ENCODE peak calls at places on chromosomes 1 and 21, in five cellular contexts. One of them, this sample, is unnamed.

GRCh38 chr1:45009956-45010854 is 919 bp downstream of the HECTD3 start:
- DNase-seq in sigmoid colon: no peak
- DNase-seq in GM12891: no peak
- DNase-seq in GM12892: no peak
- DNase-seq in transverse colon: peak; percentile 82
- DNase-seq in this sample: peak; percentile 70

GRCh38 chr1:42177551-42177981 is 13.0 kb upstream of the GUCA2A start:
- DNase-seq in transverse colon: no peak
- DNase-seq in sigmoid colon: no peak
- DNase-seq in GM12892: no peak
- DNase-seq in GM12891: no peak
- DNase-seq in this sample: no peak

GRCh38 chr1:54768093-54768492 is 3.8 kb upstream of the PARS2 start:
- DNase-seq in GM12892: no peak
- DNase-seq in sigmoid colon: no peak
- DNase-seq in GM12891: no peak
- DNase-seq in transverse colon: peak; percentile 28
- DNase-seq in this sample: peak; percentile 29

GRCh38 chr1:6131561-6131960 is 48.6 kb downstream of the CHD5 start:
- DNase-seq in GM12892: no peak
- DNase-seq in transverse colon: no peak
- DNase-seq in sigmoid colon: peak; percentile 38
- DNase-seq in GM12891: no peak
- DNase-seq in this sample: no peak

GRCh38 chr1:35177237-35177786 is 15.6 kb downstream of the SFPQ start:
- DNase-seq in GM12891: no peak
- DNase-seq in GM12892: no peak
- DNase-seq in sigmoid colon: no peak
- DNase-seq in transverse colon: no peak
- DNase-seq in this sample: no peak

GRCh38 chr1:52059326-52059725 is 3.2 kb downstream of the BTF3L4 start:
- DNase-seq in GM12891: no peak
- DNase-seq in sigmoid colon: no peak
- DNase-seq in transverse colon: no peak
- DNase-seq in GM12892: no peak
- DNase-seq in this sample: no peak

GRCh38 chr1:182185822-182186756 is 124.6 kb upstream of the ZNF648 start:
- DNase-seq in GM12891: no peak
- DNase-seq in transverse colon: no peak
- DNase-seq in sigmoid colon: no peak
- DNase-seq in GM12892: no peak
- DNase-seq in this sample: no peak

GRCh38 chr21:45149021-45149420 is 74.6 kb downstream of the ADARB1 start:
- DNase-seq in GM12892: no peak
- DNase-seq in GM12891: no peak
- DNase-seq in sigmoid colon: peak; percentile 55
- DNase-seq in transverse colon: no peak
- DNase-seq in this sample: no peak

GRCh38 chr1:88609051-88609450 is 75.0 kb upstream of the PKN2 start:
- DNase-seq in GM12892: no peak
- DNase-seq in GM12891: no peak
- DNase-seq in transverse colon: no peak
- DNase-seq in sigmoid colon: no peak
- DNase-seq in this sample: no peak

GRCh38 chr1:111624382-111624781 is 4.8 kb downstream of the RAP1A start:
- DNase-seq in GM12891: no peak
- DNase-seq in transverse colon: no peak
- DNase-seq in sigmoid colon: no peak
- DNase-seq in GM12892: no peak
- DNase-seq in this sample: no peak

GRCh38 chr1:177255411-177255810 is 84.7 kb downstream of the BRINP2 start:
- DNase-seq in GM12891: no peak
- DNase-seq in sigmoid colon: no peak
- DNase-seq in transverse colon: no peak
- DNase-seq in GM12892: no peak
- DNase-seq in this sample: no peak

GRCh38 chr1:211589782-211590721 is 11.1 kb upstream of the SLC30A1 start:
- DNase-seq in GM12892: no peak
- DNase-seq in transverse colon: no peak
- DNase-seq in GM12891: no peak
- DNase-seq in sigmoid colon: peak; percentile 88
- DNase-seq in this sample: peak; percentile 47

GRCh38 chr21:34276711-34277425 is 86.9 kb upstream of the KCNE2 start:
- DNase-seq in GM12892: peak; percentile 6
- DNase-seq in GM12891: no peak
- DNase-seq in sigmoid colon: no peak
- DNase-seq in transverse colon: no peak
- DNase-seq in this sample: no peak

GRCh38 chr1:233020441-233020840 is 70.0 kb downstream of the NTPCR start:
- DNase-seq in GM12891: no peak
- DNase-seq in transverse colon: no peak
- DNase-seq in GM12892: no peak
- DNase-seq in sigmoid colon: no peak
- DNase-seq in this sample: no peak

GRCh38 chr1:212040629-212041028 is 5.1 kb downstream of the DTL start:
- DNase-seq in GM12891: no peak
- DNase-seq in transverse colon: no peak
- DNase-seq in sigmoid colon: no peak
- DNase-seq in GM12892: no peak
- DNase-seq in this sample: no peak

GRCh38 chr1:98086796-98087195 is 166.0 kb upstream of the DPYD start:
- DNase-seq in sigmoid colon: no peak
- DNase-seq in GM12891: no peak
- DNase-seq in transverse colon: no peak
- DNase-seq in GM12892: no peak
- DNase-seq in this sample: no peak

GRCh38 chr1:236064674-236065508 is at the start of gene NID1:
- DNase-seq in GM12891: peak; percentile 56
- DNase-seq in sigmoid colon: peak; percentile 98
- DNase-seq in transverse colon: peak; percentile 76
- DNase-seq in GM12892: peak; percentile 45
- DNase-seq in this sample: peak; percentile 69

GRCh38 chr1:150836129-150836773 is 28.2 kb upstream of the CTSK start:
- DNase-seq in transverse colon: no peak
- DNase-seq in sigmoid colon: no peak
- DNase-seq in GM12892: no peak
- DNase-seq in GM12891: no peak
- DNase-seq in this sample: no peak

GRCh38 chr1:98327151-98327918 is 334.2 kb upstream of the SNX7 start:
- DNase-seq in GM12891: no peak
- DNase-seq in transverse colon: no peak
- DNase-seq in sigmoid colon: no peak
- DNase-seq in GM12892: no peak
- DNase-seq in this sample: no peak

GRCh38 chr1:172266528-172267174 is 153.8 kb upstream of the C1orf105 start:
- DNase-seq in sigmoid colon: no peak
- DNase-seq in transverse colon: no peak
- DNase-seq in GM12892: no peak
- DNase-seq in GM12891: no peak
- DNase-seq in this sample: no peak

GRCh38 chr1:2124446-2125198 is 70.0 kb downstream of the FAAP20 start:
- DNase-seq in transverse colon: no peak
- DNase-seq in GM12892: no peak
- DNase-seq in sigmoid colon: no peak
- DNase-seq in GM12891: no peak
- DNase-seq in this sample: no peak

GRCh38 chr21:31668651-31669491 is 9.4 kb downstream of the SOD1 start:
- DNase-seq in sigmoid colon: no peak
- DNase-seq in transverse colon: no peak
- DNase-seq in GM12892: no peak
- DNase-seq in GM12891: no peak
- DNase-seq in this sample: no peak

GRCh38 chr1:205812878-205813754 is at the start of gene SLC41A1:
- DNase-seq in sigmoid colon: peak; percentile 98
- DNase-seq in transverse colon: peak; percentile 94
- DNase-seq in GM12892: peak; percentile 91
- DNase-seq in GM12891: peak; percentile 75
- DNase-seq in this sample: peak; percentile 95

DNA sequence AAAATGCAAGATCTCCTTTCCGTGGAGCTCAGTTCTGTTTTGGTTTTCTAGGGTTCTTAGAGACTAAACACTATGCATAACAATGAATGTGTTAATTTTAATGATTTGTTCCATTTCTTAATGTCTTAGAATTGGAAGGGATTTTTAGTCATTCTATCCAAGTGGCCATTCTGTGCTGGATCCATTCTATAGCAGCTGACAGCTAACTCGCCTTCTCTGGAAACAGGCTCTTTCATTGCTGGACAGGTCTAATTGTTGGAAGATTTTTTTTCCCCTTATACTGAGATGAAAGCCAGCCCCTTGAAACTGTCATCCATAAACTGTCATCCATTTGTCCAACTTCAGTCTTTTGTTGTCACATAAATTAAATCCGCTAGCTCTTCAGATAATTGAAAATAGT is 19.5 kb downstream of the AK4 start:
- DNase-seq in GM12891: no peak
- DNase-seq in sigmoid colon: no peak
- DNase-seq in transverse colon: no peak
- DNase-seq in GM12892: no peak
- DNase-seq in this sample: no peak
- TF ChIP-seq POLR2AphosphoS5 in GM12891: no peak
- TF ChIP-seq POLR2AphosphoS5 in sigmoid colon: no peak
- TF ChIP-seq POLR2AphosphoS5 in transverse colon: no peak
- TF ChIP-seq POLR2AphosphoS5 in GM12892: no peak
- TF ChIP-seq POLR2AphosphoS5 in this sample: no peak

GRCh38 chr1:69038379-69038778 is 529.3 kb upstream of the LRRC7 start:
- DNase-seq in GM12891: no peak
- DNase-seq in GM12892: no peak
- DNase-seq in transverse colon: no peak
- DNase-seq in sigmoid colon: no peak
- DNase-seq in this sample: no peak
- TF ChIP-seq POLR2AphosphoS5 in GM12891: no peak
- TF ChIP-seq POLR2AphosphoS5 in GM12892: no peak
- TF ChIP-seq POLR2AphosphoS5 in transverse colon: no peak
- TF ChIP-seq POLR2AphosphoS5 in sigmoid colon: no peak
- TF ChIP-seq POLR2AphosphoS5 in this sample: no peak

DNA sequence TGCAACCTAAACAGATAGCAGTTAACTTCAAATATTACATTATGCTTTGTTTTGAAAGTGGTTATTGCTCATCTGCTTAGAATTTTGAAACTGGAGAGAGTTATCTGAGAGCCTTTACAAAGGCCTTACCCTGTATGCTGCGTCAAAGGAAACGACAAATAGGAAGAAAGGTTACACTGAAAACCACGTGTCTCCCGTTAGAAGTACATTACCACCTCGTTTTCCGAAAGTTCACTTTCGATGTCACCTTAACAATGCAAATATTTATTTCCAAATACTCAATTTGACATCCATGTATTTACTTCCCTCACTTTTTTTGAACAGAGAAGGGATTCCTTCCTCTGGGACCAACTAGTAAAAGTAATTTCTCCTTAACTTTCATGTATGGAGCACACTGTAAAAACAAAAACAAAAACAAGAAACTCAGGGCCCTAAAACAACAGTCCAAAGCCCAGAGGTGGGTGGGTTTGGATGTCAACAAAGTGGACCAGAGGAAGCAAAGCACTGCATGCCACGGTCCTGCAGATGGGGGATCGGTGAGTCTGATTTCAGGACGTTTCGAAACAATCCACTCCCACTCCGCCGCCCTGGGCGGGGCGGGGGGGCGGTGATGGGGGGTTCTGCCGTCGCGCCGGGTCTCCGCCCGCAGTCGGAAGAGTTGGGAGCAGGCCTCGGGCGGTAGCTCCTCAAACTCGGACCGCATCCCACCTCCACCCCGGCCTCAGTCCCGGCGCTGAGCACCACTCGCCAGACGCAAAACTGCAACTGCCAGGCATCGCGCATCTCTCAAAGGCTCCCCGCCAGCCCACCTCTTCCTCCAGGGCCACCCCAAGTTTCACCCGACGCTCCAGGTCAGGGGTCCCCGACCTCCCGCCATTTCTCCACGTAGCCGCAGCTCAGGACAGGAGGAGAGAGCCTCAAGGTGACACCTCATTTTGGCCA is 841 bp downstream of the ADSS2 start:
- DNase-seq in transverse colon: peak; percentile 65
- DNase-seq in GM12891: peak; percentile 10
- DNase-seq in GM12892: peak; percentile 19
- DNase-seq in sigmoid colon: peak; percentile 77
- DNase-seq in this sample: peak; percentile 38
- TF ChIP-seq POLR2AphosphoS5 in transverse colon: no peak
- TF ChIP-seq POLR2AphosphoS5 in GM12891: peak; percentile 41
- TF ChIP-seq POLR2AphosphoS5 in GM12892: no peak
- TF ChIP-seq POLR2AphosphoS5 in sigmoid colon: no peak
- TF ChIP-seq POLR2AphosphoS5 in this sample: no peak

GRCh38 chr21:38244407-38244787 is 12.4 kb upstream of the KCNJ15 start:
- DNase-seq in GM12891: no peak
- DNase-seq in transverse colon: no peak
- DNase-seq in sigmoid colon: no peak
- DNase-seq in GM12892: no peak
- DNase-seq in this sample: no peak
- TF ChIP-seq POLR2AphosphoS5 in GM12891: no peak
- TF ChIP-seq POLR2AphosphoS5 in transverse colon: no peak
- TF ChIP-seq POLR2AphosphoS5 in sigmoid colon: no peak
- TF ChIP-seq POLR2AphosphoS5 in GM12892: no peak
- TF ChIP-seq POLR2AphosphoS5 in this sample: no peak

GRCh38 chr1:241101622-241102021 is 255.4 kb downstream of the RGS7 start:
- DNase-seq in sigmoid colon: no peak
- DNase-seq in GM12891: no peak
- DNase-seq in transverse colon: no peak
- DNase-seq in GM12892: no peak
- DNase-seq in this sample: no peak

GRCh38 chr1:241102652-241103051 is 254.4 kb downstream of the RGS7 start:
- DNase-seq in sigmoid colon: no peak
- DNase-seq in GM12892: no peak
- DNase-seq in transverse colon: no peak
- DNase-seq in GM12891: no peak
- DNase-seq in this sample: no peak

GRCh38 chr1:241109039-241109438 is 248.0 kb downstream of the RGS7 start:
- DNase-seq in sigmoid colon: no peak
- DNase-seq in GM12891: no peak
- DNase-seq in transverse colon: peak; percentile 16
- DNase-seq in GM12892: no peak
- DNase-seq in this sample: no peak

DNA sequence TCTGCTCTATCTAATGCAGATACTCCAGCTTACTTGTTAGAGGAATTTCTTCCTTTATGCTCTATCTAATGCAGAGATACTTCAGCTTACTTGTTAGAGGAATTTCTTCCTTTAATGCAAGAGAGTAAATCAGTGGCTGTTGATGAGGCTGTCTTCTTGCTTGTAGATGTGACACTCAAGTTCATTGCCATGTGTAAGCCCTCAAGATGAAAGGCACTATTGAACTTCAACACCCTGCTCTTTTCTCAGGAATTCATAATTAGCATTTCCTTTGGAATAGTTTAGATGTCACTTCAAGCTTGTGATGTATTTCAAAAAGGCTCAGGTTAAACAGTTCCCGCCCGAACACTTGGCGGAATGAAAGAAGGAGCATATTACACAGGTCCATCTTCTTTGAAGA is 251.9 kb downstream of the RGS7 start:
- DNase-seq in transverse colon: no peak
- DNase-seq in GM12892: no peak
- DNase-seq in sigmoid colon: no peak
- DNase-seq in GM12891: no peak
- DNase-seq in this sample: no peak
- TF ChIP-seq POLR2AphosphoS5 in transverse colon: no peak
- TF ChIP-seq POLR2AphosphoS5 in GM12892: no peak
- TF ChIP-seq POLR2AphosphoS5 in sigmoid colon: no peak
- TF ChIP-seq POLR2AphosphoS5 in GM12891: no peak
- TF ChIP-seq POLR2AphosphoS5 in this sample: no peak